ENCODE peak calls at places on chromosomes 16 and 17, in five cellular contexts. V, Q, T, A and F are unnamed samples.

GRCh38 chr16:69413045-69413664 is 11.3 kb upstream of the CYB5B start:
- DNase-seq in V (no peak), Q (no peak), T (no peak), A (no peak), F (no peak)

GRCh38 chr16:49491111-49491670 is 117.6 kb downstream of the C16orf78 start:
- DNase-seq in V (no peak), Q (no peak), T (no peak), A (no peak), F (no peak)

GRCh38 chr16:88869673-88869980 is 3.2 kb upstream of the PABPN1L start:
- DNase-seq in V (no peak), Q (peak), T (no peak), A (no peak), F (no peak)

GRCh38 chr17:44792276-44792675 is 33.5 kb downstream of the ADAM11 start:
- DNase-seq in V (no peak), Q (peak), T (no peak), A (no peak), F (no peak)

GRCh38 chr16:30658731-30659506 is 688 bp downstream of the FBRS start:
- DNase-seq in V (peak), Q (peak), T (peak), A (peak), F (peak)

GRCh38 chr17:5283531-5284315 is 1.6 kb downstream of the RABEP1 start:
- DNase-seq in V (no peak), Q (peak), T (no peak), A (no peak), F (no peak)

GRCh38 chr17:81165246-81166032 is at the start of gene PVALEF:
- DNase-seq in V (no peak), Q (no peak), T (no peak), A (no peak), F (peak)

GRCh38 chr17:32835291-32835761 is 41.6 kb downstream of the MYO1D start:
- DNase-seq in V (no peak), Q (no peak), T (no peak), A (no peak), F (no peak)

GRCh38 chr17:39813631-39814030 is 50.5 kb downstream of the IKZF3 start:
- DNase-seq in V (no peak), Q (no peak), T (no peak), A (no peak), F (no peak)